ENCODE peak calls at places on chromosome 17, in five cellular contexts. Q is epithelial cell of esophagus; S is NCI-H69; K is CD8-positive, alpha-beta memory T cell; R is hepatocyte. X is an unnamed sample.
A peak's percentile ranks its signal among the peaks of the same experiment; 100 is the strongest.

GRCh38 chr17:20925954-20926353 is 116.9 kb downstream of the USP22 start:
- DNase-seq in Q (no peak), S (no peak), K (no peak), R (no peak), X (no peak)

GRCh38 chr17:7404737-7405412 is 978 bp upstream of the TMEM256 start:
- DNase-seq in Q (no peak), S (peak; percentile 60), K (peak; percentile 73), R (no peak), X (peak; percentile 56)

GRCh38 chr17:8709006-8709405 is 35.6 kb downstream of the CCDC42 start:
- DNase-seq in Q (no peak), S (no peak), K (no peak), R (no peak), X (no peak)

GRCh38 chr17:2511462-2512369 is at the start of gene METTL16:
- DNase-seq in Q (peak; percentile 100), S (peak; percentile 98), K (peak; percentile 96), R (peak; percentile 100), X (peak; percentile 99)

GRCh38 chr17:76883744-76884525 is 15.7 kb downstream of the MGAT5B start:
- DNase-seq in Q (no peak), S (no peak), K (no peak), R (no peak), X (no peak)

GRCh38 chr17:3603870-3604259 is 5.3 kb downstream of the TRPV1 start:
- DNase-seq in Q (no peak), S (no peak), K (no peak), R (no peak), X (no peak)

GRCh38 chr17:69763503-69763902 is 311.5 kb upstream of the KCNJ16 start:
- DNase-seq in Q (peak; percentile 54), S (no peak), K (no peak), R (peak; percentile 15), X (no peak)

GRCh38 chr17:50198026-50198669 is 3.3 kb downstream of the COL1A1 start:
- DNase-seq in Q (peak; percentile 77), S (peak; percentile 62), K (peak; percentile 22), R (peak; percentile 84), X (peak; percentile 84)

GRCh38 chr17:8941520-8941919 is 24.0 kb downstream of the PIK3R5 start:
- DNase-seq in Q (no peak), S (no peak), K (peak; percentile 56), R (no peak), X (no peak)

GRCh38 chr17:28706471-28707338 is 5.0 kb downstream of the PROCA1 start:
- DNase-seq in Q (no peak), S (no peak), K (no peak), R (no peak), X (no peak)